ENCODE peak calls at places on chromosomes 1 and 21, in ten cellular contexts. U is central memory CD4-positive, alpha-beta T cell; K is EL; S is activated T-helper 1 cell treated with anti-CD3 and anti-CD28 coated beads, Interleukin-2, amount 50 U/mL, for 16 hours; R is CD8-positive, alpha-beta memory T cell; V is H9; Y is RWPE2; Z is neural progenitor cell; J is ureter; M is cardiac septum. L is an unnamed sample.

GRCh38 chr1:218686258-218686657 is 341.1 kb downstream of the TGFB2 start:
- DNase-seq in U (no peak), K (peak), S (no peak), R (no peak), V (no peak), Y (no peak), Z (no peak), J (no peak), M (no peak), L (no peak)

GRCh38 chr1:195335541-195335940 is 1272.7 kb downstream of the KCNT2 start:
- DNase-seq in U (no peak), K (peak), S (no peak), R (no peak), V (no peak), Y (no peak), Z (no peak), J (no peak), M (no peak), L (no peak)

GRCh38 chr1:5390497-5390896 is 601.7 kb downstream of the NPHP4 start:
- DNase-seq in U (no peak), K (no peak), S (no peak), R (no peak), V (no peak), Y (no peak), Z (no peak), J (no peak), M (no peak), L (no peak)

GRCh38 chr21:42623684-42624083 is 29.7 kb upstream of the PDE9A start:
- DNase-seq in U (no peak), K (no peak), S (no peak), R (no peak), V (no peak), Y (peak), Z (no peak), J (no peak), M (peak), L (no peak)

GRCh38 chr1:223716302-223716862 is 4.0 kb downstream of the CAPN2 start:
- DNase-seq in U (peak), K (peak), S (peak), R (peak), V (no peak), Y (no peak), Z (no peak), J (no peak), M (no peak), L (no peak)

GRCh38 chr1:22665752-22666151 is 12.7 kb downstream of the C1QB start:
- DNase-seq in U (no peak), K (peak), S (no peak), R (no peak), V (peak), Y (no peak), Z (peak), J (no peak), M (no peak), L (peak)

GRCh38 chr1:218779341-218779831 is 394.3 kb upstream of the LYPLAL1 start:
- DNase-seq in U (no peak), K (peak), S (no peak), R (no peak), V (no peak), Y (no peak), Z (no peak), J (no peak), M (no peak), L (no peak)

GRCh38 chr1:228161381-228161780 is 4.2 kb upstream of the IBA57 start:
- DNase-seq in U (no peak), K (no peak), S (no peak), R (no peak), V (no peak), Y (no peak), Z (peak), J (no peak), M (no peak), L (no peak)

GRCh38 chr1:234827181-234827580 is 217.2 kb upstream of the IRF2BP2 start:
- DNase-seq in U (no peak), K (no peak), S (no peak), R (no peak), V (no peak), Y (no peak), Z (no peak), J (no peak), M (no peak), L (no peak)

GRCh38 chr21:44592446-44593365 is at the start of gene KRTAP10-6:
- DNase-seq in U (no peak), K (no peak), S (no peak), R (no peak), V (peak), Y (no peak), Z (no peak), J (no peak), M (no peak), L (peak)

GRCh38 chr1:180241716-180242544 is 11.9 kb downstream of the LHX4 start:
- DNase-seq in U (no peak), K (no peak), S (no peak), R (no peak), V (no peak), Y (no peak), Z (no peak), J (no peak), M (no peak), L (no peak)

GRCh38 chr1:121516279-121516967 is 331.6 kb downstream of the SRGAP2C start:
- DNase-seq in U (peak), K (no peak), S (no peak), R (peak), V (no peak), Y (no peak), Z (no peak), J (no peak), M (no peak), L (no peak)

GRCh38 chr1:220213381-220213983 is 58.8 kb downstream of the RAB3GAP2 start:
- DNase-seq in U (no peak), K (peak), S (no peak), R (no peak), V (no peak), Y (no peak), Z (no peak), J (no peak), M (no peak), L (no peak)

GRCh38 chr1:32500387-32501209 is 35.7 kb downstream of the ZBTB8B start:
- DNase-seq in U (no peak), K (peak), S (no peak), R (no peak), V (peak), Y (no peak), Z (peak), J (peak), M (peak), L (peak)

GRCh38 chr1:228280961-228281591 is 73.2 kb downstream of the OBSCN start:
- DNase-seq in U (no peak), K (no peak), S (peak), R (no peak), V (peak), Y (peak), Z (no peak), J (no peak), M (peak), L (no peak)

GRCh38 chr1:92940541-92940940 is 20.7 kb downstream of the DIPK1A start:
- DNase-seq in U (no peak), K (peak), S (no peak), R (no peak), V (no peak), Y (no peak), Z (no peak), J (no peak), M (no peak), L (no peak)

GRCh38 chr1:220007438-220007837 is 38.9 kb downstream of the EPRS1 start:
- DNase-seq in U (no peak), K (peak), S (no peak), R (no peak), V (no peak), Y (no peak), Z (no peak), J (no peak), M (no peak), L (no peak)

GRCh38 chr21:36719614-36720013 is 20.7 kb downstream of the SIM2 start:
- DNase-seq in U (no peak), K (no peak), S (no peak), R (no peak), V (no peak), Y (no peak), Z (no peak), J (no peak), M (peak), L (peak)

GRCh38 chr1:38025233-38025632 is 12.7 kb downstream of the UTP11 start:
- DNase-seq in U (no peak), K (no peak), S (no peak), R (no peak), V (no peak), Y (no peak), Z (no peak), J (no peak), M (no peak), L (no peak)

GRCh38 chr1:76023669-76024407 is 50.7 kb upstream of the ST6GALNAC3 start:
- DNase-seq in U (no peak), K (no peak), S (no peak), R (no peak), V (no peak), Y (no peak), Z (no peak), J (no peak), M (no peak), L (no peak)

GRCh38 chr1:54927475-54928240 is 40.7 kb upstream of the DHCR24 start:
- DNase-seq in U (no peak), K (peak), S (no peak), R (no peak), V (no peak), Y (no peak), Z (no peak), J (no peak), M (no peak), L (no peak)

GRCh38 chr1:111236806-111237205 is 9.3 kb downstream of the CHI3L2 start:
- DNase-seq in U (no peak), K (no peak), S (no peak), R (no peak), V (no peak), Y (no peak), Z (no peak), J (no peak), M (no peak), L (no peak)

GRCh38 chr1:175976865-175977642 is 230.0 kb downstream of the COP1 start:
- DNase-seq in U (no peak), K (peak), S (no peak), R (no peak), V (no peak), Y (no peak), Z (no peak), J (no peak), M (no peak), L (no peak)

GRCh38 chr1:77378723-77379533 is 97.1 kb downstream of the AK5 start:
- DNase-seq in U (no peak), K (no peak), S (no peak), R (no peak), V (no peak), Y (no peak), Z (no peak), J (no peak), M (no peak), L (no peak)

GRCh38 chr1:211574705-211575104 is 4.3 kb downstream of the SLC30A1 start:
- DNase-seq in U (no peak), K (peak), S (no peak), R (no peak), V (no peak), Y (no peak), Z (no peak), J (no peak), M (no peak), L (no peak)

GRCh38 chr1:41656088-41656487 is 171.6 kb upstream of the EDN2 start:
- DNase-seq in U (no peak), K (no peak), S (no peak), R (no peak), V (no peak), Y (no peak), Z (no peak), J (no peak), M (no peak), L (no peak)

GRCh38 chr1:154615411-154615810 is 7.4 kb upstream of the ADAR start:
- DNase-seq in U (no peak), K (no peak), S (no peak), R (no peak), V (no peak), Y (no peak), Z (no peak), J (no peak), M (no peak), L (no peak)

GRCh38 chr1:78114034-78114956 is 68.5 kb downstream of the GIPC2 start:
- DNase-seq in U (peak), K (peak), S (no peak), R (peak), V (peak), Y (no peak), Z (peak), J (peak), M (no peak), L (peak)

GRCh38 chr1:29579821-29580425 is 343.6 kb downstream of the PTPRU start:
- DNase-seq in U (no peak), K (peak), S (no peak), R (no peak), V (no peak), Y (no peak), Z (no peak), J (no peak), M (no peak), L (no peak)

GRCh38 chr1:41368384-41368783 is 7.2 kb downstream of the FOXO6 start:
- DNase-seq in U (no peak), K (no peak), S (no peak), R (no peak), V (no peak), Y (no peak), Z (no peak), J (no peak), M (no peak), L (peak)